ENCODE peak calls at places on chromosomes 13 and 19, in nine cellular contexts. X is WTC11, F is A549, O is H1, U is K562, M is SK-N-SH, K is NB4, I is HCT116, W is GM12878. R is an unnamed sample.

GRCh38 chr13:26024558-26024957 is 27.3 kb downstream of the SHISA2 start:
- DNase-seq in X (no peak), I (no peak), K (no peak), U (no peak), O (peak), M (no peak), W (no peak), F (no peak), R (peak)

GRCh38 chr19:4976412-4977298 is 7.7 kb downstream of the KDM4B start:
- DNase-seq in W (no peak), F (peak), K (peak), I (no peak), X (peak), M (peak), U (peak), O (peak), R (peak)

GRCh38 chr19:40443930-40444180 is 280 bp downstream of the SERTAD3 start:
- DNase-seq in X (no peak), I (no peak), U (no peak), M (no peak), F (peak), W (no peak), O (no peak), K (no peak), R (no peak)

GRCh38 chr19:43872547-43873336 is 45.6 kb downstream of the ZNF283 start:
- DNase-seq in I (peak), W (no peak), K (no peak), F (no peak), O (no peak), U (no peak), X (no peak), M (no peak), R (peak)

GRCh38 chr19:57813919-57814504 is 701 bp downstream of the ZNF552 start:
- DNase-seq in U (peak), O (no peak), M (no peak), K (peak), I (no peak), W (no peak), F (no peak), X (no peak), R (no peak)

GRCh38 chr19:9673912-9674668 is 810 bp downstream of the ZNF562 start:
- DNase-seq in W (peak), X (no peak), I (peak), M (no peak), U (peak), K (no peak), O (no peak), F (no peak), R (peak)

GRCh38 chr13:51292000-51292550 is 47.4 kb upstream of the SERPINE3 start:
- DNase-seq in O (no peak), M (no peak), K (no peak), I (no peak), X (no peak), W (no peak), F (no peak), U (no peak), R (no peak)

GRCh38 chr19:4052993-4053422 is 13.7 kb downstream of the ZBTB7A start:
- DNase-seq in I (no peak), K (no peak), X (no peak), O (no peak), W (no peak), U (no peak), M (no peak), F (no peak), R (no peak)

GRCh38 chr19:14528419-14529253 is 758 bp upstream of the TECR start:
- DNase-seq in W (no peak), F (no peak), K (no peak), O (no peak), I (no peak), U (no peak), M (no peak), X (no peak), R (no peak)

GRCh38 chr13:50693755-50694154 is 149.7 kb downstream of the DLEU7 start:
- DNase-seq in U (no peak), K (no peak), F (no peak), W (no peak), O (no peak), X (peak), I (no peak), M (no peak), R (no peak)

GRCh38 chr13:77239312-77239711 is 87.6 kb downstream of the MYCBP2 start:
- DNase-seq in X (no peak), O (no peak), K (no peak), I (no peak), W (no peak), F (no peak), U (no peak), M (no peak), R (peak)

GRCh38 chr13:69820180-69820579 is 287.4 kb upstream of the ATXN8OS start:
- DNase-seq in O (no peak), W (no peak), U (no peak), I (no peak), K (no peak), M (peak), F (no peak), X (no peak), R (no peak)

GRCh38 chr19:46469541-46470185 is 1.7 kb downstream of the PNMA8A start:
- DNase-seq in F (no peak), X (no peak), K (no peak), U (no peak), I (no peak), W (no peak), O (no peak), M (no peak), R (no peak)

GRCh38 chr13:48491423-48492122 is 41.3 kb downstream of the RCBTB2 start:
- DNase-seq in O (no peak), X (no peak), W (no peak), M (no peak), F (no peak), I (no peak), K (no peak), U (no peak), R (no peak)

GRCh38 chr19:51375504-51376221 is 3.2 kb upstream of the NKG7 start:
- DNase-seq in F (no peak), O (no peak), I (no peak), W (peak), M (no peak), U (no peak), X (no peak), K (peak), R (no peak)

GRCh38 chr19:1758959-1759903 is 5.9 kb downstream of the ONECUT3 start:
- DNase-seq in U (no peak), K (no peak), X (no peak), F (no peak), I (no peak), W (no peak), O (peak), M (no peak), R (no peak)

GRCh38 chr19:31235806-31236205 is 113.4 kb downstream of the TSHZ3 start:
- DNase-seq in I (no peak), W (no peak), U (no peak), M (no peak), K (no peak), O (no peak), X (no peak), F (no peak), R (no peak)

GRCh38 chr13:62920181-62920580 is 1504.5 kb upstream of the PCDH20 start:
- DNase-seq in O (no peak), U (no peak), K (no peak), W (no peak), I (no peak), M (no peak), X (no peak), F (no peak), R (no peak)

GRCh38 chr19:31335716-31336115 is 13.5 kb downstream of the TSHZ3 start:
- DNase-seq in X (no peak), W (no peak), M (no peak), K (no peak), F (no peak), O (no peak), U (no peak), I (no peak), R (no peak)

GRCh38 chr13:44013666-44014291 is 134.1 kb downstream of the LACC1 start:
- DNase-seq in U (no peak), M (no peak), X (no peak), K (no peak), I (no peak), W (no peak), O (no peak), F (no peak), R (peak)

GRCh38 chr19:42596391-42597071 is 1.8 kb upstream of the CEACAM8 start:
- DNase-seq in X (peak), K (peak), I (no peak), W (no peak), M (peak), U (peak), F (peak), O (peak), R (peak)

GRCh38 chr19:28635962-28636629 is 576.9 kb downstream of the UQCRFS1 start:
- DNase-seq in K (no peak), O (no peak), M (no peak), F (no peak), W (no peak), U (no peak), X (no peak), I (no peak), R (no peak)

GRCh38 chr19:1811942-1812425 is at the start of gene ATP8B3:
- DNase-seq in F (peak), K (no peak), X (no peak), O (peak), W (no peak), U (no peak), M (peak), I (no peak), R (no peak)

GRCh38 chr19:7706662-7707454 is 4.9 kb upstream of the FCER2 start:
- DNase-seq in F (no peak), X (no peak), O (no peak), I (no peak), W (no peak), M (no peak), K (no peak), U (no peak), R (no peak)

GRCh38 chr19:5150902-5151741 is 182.2 kb downstream of the KDM4B start:
- DNase-seq in F (no peak), I (no peak), X (no peak), W (no peak), U (no peak), K (no peak), M (peak), O (peak), R (no peak)

GRCh38 chr19:49362048-49362925 is at the start of gene TEAD2:
- DNase-seq in I (no peak), X (peak), F (peak), M (peak), W (no peak), O (peak), U (peak), K (no peak), R (peak)

GRCh38 chr19:4713384-4713951 is 10.2 kb downstream of the DPP9 start:
- DNase-seq in W (no peak), X (no peak), M (peak), O (no peak), I (peak), K (no peak), U (no peak), F (peak), R (peak)

GRCh38 chr13:47794963-47795362 is 206.1 kb downstream of the SUCLA2 start:
- DNase-seq in F (peak), O (no peak), M (peak), W (no peak), U (peak), X (no peak), I (peak), K (peak), R (no peak)

GRCh38 chr19:30357580-30357954 is 14.6 kb upstream of the ZNF536 start:
- DNase-seq in I (no peak), U (no peak), K (no peak), W (no peak), F (no peak), X (no peak), O (no peak), M (no peak), R (no peak)

GRCh38 chr19:34327851-34328250 is 37.1 kb upstream of the GPI start:
- DNase-seq in I (no peak), M (no peak), X (no peak), W (no peak), F (no peak), K (no peak), O (no peak), U (peak), R (peak)

GRCh38 chr13:27160657-27161174 is 10.9 kb downstream of the USP12 start:
- DNase-seq in K (no peak), O (no peak), F (no peak), W (no peak), M (no peak), U (no peak), I (no peak), X (no peak), R (no peak)

GRCh38 chr13:106373989-106374572 is 161.4 kb downstream of the EFNB2 start:
- DNase-seq in F (no peak), K (peak), W (peak), O (no peak), I (no peak), U (no peak), M (no peak), X (no peak), R (peak)

GRCh38 chr13:44726214-44726613 is 150.1 kb upstream of the TSC22D1 start:
- DNase-seq in W (no peak), O (no peak), X (no peak), M (no peak), I (no peak), U (no peak), K (peak), F (no peak), R (no peak)

GRCh38 chr13:85806553-85807175 is 7.4 kb upstream of the SLITRK6 start:
- DNase-seq in F (no peak), M (peak), U (peak), K (peak), O (no peak), W (no peak), X (no peak), I (peak), R (peak)

GRCh38 chr13:47628666-47629065 is 372.4 kb downstream of the SUCLA2 start:
- DNase-seq in M (no peak), U (no peak), O (no peak), F (no peak), W (no peak), K (no peak), X (no peak), I (no peak), R (no peak)

GRCh38 chr13:101751488-101751887 is 299.0 kb downstream of the ITGBL1 start:
- DNase-seq in O (no peak), M (peak), U (no peak), K (peak), X (no peak), F (no peak), I (no peak), W (no peak), R (peak)
- TF ChIP-seq MAX in O (no peak), M (no peak), U (no peak), K (no peak), X (no peak), F (no peak), I (no peak), W (no peak), R (no peak)

GRCh38 chr13:113613789-113614379 is 29.3 kb downstream of the TFDP1 start:
- DNase-seq in W (no peak), F (no peak), I (no peak), M (no peak), K (no peak), O (no peak), X (no peak), U (no peak), R (no peak)

GRCh38 chr13:113618455-113618854 is 33.9 kb downstream of the TFDP1 start:
- DNase-seq in I (no peak), X (no peak), M (no peak), K (no peak), O (no peak), W (no peak), F (no peak), U (no peak), R (no peak)

GRCh38 chr13:113616991-113617749 is 32.6 kb downstream of the TFDP1 start:
- DNase-seq in U (no peak), W (no peak), I (no peak), O (no peak), M (no peak), K (peak), F (no peak), X (peak), R (no peak)

GRCh38 chr13:113620036-113620435 is 35.5 kb downstream of the TFDP1 start:
- DNase-seq in U (no peak), O (no peak), W (no peak), M (peak), K (no peak), F (no peak), I (no peak), X (no peak), R (no peak)

DNA sequence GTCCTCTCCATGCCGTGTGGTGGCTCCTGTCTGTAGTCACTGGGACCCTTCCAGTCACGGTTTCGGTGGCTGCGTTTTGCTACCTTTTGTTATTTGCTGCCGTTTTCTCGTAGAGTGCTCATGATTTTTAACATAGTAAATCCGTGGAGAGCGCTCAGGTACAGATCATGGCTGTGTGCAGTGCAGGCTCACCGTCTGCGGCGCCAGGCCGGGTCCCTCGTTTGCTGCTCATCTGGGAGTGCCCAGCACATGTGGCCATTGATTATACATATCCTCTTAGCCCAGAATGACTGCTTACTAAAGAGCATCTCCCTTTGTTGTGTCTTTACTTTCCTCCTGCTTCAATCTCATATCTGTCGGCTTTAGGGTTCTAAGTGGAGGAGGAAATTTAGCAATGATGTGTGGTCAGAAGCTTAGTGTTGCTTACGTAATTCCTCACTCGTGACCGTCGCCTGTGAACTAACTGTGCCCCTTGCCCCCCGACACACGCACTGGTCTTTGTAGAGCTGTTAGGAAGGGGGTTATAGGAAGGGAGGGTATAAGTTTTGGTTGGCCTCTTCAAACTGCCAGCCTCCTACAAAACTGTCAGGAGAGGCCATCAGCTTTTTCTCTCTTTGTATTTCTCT is 31.8 kb downstream of the TFDP1 start:
- DNase-seq in W (no peak), K (peak), I (no peak), M (no peak), O (no peak), F (no peak), X (no peak), U (no peak), R (no peak)
- TF ChIP-seq MAX in W (no peak), K (peak), I (no peak), M (no peak), O (no peak), F (no peak), X (no peak), U (no peak), R (no peak)

GRCh38 chr19:17075860-17076538 is 422 bp downstream of the MYO9B start:
- DNase-seq in K (peak), U (peak), O (peak), M (no peak), X (no peak), F (peak), I (no peak), W (no peak), R (peak)
- TF ChIP-seq MAX in K (peak), U (no peak), O (no peak), M (no peak), X (no peak), F (peak), I (no peak), W (no peak), R (no peak)

GRCh38 chr13:98098511-98098910 is 44.4 kb upstream of the FARP1 start:
- DNase-seq in O (no peak), X (no peak), M (no peak), K (no peak), W (no peak), F (no peak), U (no peak), I (no peak), R (no peak)
- TF ChIP-seq MAX in O (no peak), X (no peak), M (no peak), K (no peak), W (no peak), F (no peak), U (no peak), I (no peak), R (no peak)

GRCh38 chr13:91196958-91197357 is 150.5 kb upstream of the MIR17HG start:
- DNase-seq in W (no peak), I (no peak), F (no peak), M (no peak), K (no peak), O (no peak), X (no peak), U (no peak), R (no peak)

GRCh38 chr13:91195789-91196188 is 151.7 kb upstream of the MIR17HG start:
- DNase-seq in K (no peak), O (no peak), X (no peak), I (no peak), F (no peak), W (no peak), M (no peak), U (no peak), R (no peak)

GRCh38 chr13:91199866-91200265 is 147.6 kb upstream of the MIR17HG start:
- DNase-seq in X (no peak), M (no peak), W (no peak), O (no peak), F (no peak), K (no peak), U (no peak), I (no peak), R (no peak)

GRCh38 chr13:91203430-91203829 is 144.1 kb upstream of the MIR17HG start:
- DNase-seq in O (no peak), W (no peak), K (no peak), F (no peak), M (no peak), I (no peak), X (no peak), U (no peak), R (no peak)

DNA sequence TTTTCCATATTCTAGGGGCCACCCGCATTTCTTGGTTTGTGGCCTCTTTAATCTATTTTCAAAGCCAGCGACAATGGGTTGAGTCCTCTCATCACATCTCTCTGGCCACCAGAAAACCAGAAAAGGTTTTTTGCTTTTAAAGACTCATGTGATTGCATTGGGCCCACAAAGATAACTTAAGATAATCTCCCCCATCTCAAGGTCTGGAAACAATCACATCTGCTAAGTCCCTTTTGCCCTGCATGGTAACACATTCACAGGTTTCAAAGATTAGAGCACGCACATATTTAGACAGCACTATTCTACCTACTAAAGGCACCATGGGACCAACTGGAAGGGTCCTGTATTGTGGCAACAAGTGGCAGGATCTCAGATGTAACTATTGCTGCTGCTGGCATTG is 147.0 kb upstream of the MIR17HG start:
- DNase-seq in U (no peak), K (no peak), I (no peak), X (no peak), W (no peak), M (no peak), O (no peak), F (no peak), R (no peak)
- TF ChIP-seq MAX in U (no peak), K (no peak), I (no peak), X (no peak), W (no peak), M (no peak), O (no peak), F (no peak), R (no peak)

DNA sequence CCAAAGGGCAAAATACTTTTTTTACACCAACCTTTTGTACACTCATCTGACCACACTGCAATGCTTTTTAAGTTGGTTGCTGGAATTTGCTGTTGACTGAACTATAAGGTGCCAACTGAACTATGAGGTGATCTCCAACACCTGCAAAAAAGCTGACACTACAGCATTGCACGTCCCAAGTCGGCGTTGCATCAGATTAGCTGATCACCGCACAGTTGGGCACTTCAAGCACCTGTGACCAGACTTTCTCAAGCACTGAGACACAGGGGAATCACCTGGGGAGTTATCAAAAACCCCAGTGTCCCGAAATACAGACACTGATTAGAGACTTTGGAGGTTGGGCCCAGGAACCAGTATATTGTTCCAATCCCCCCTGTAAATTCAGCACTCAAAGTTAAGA is 1.1 kb downstream of the NLRP11 start:
- DNase-seq in O (no peak), I (peak), U (no peak), K (no peak), W (no peak), M (no peak), F (no peak), X (no peak), R (no peak)
- TF ChIP-seq MAX in O (no peak), I (no peak), U (no peak), K (no peak), W (no peak), M (no peak), F (no peak), X (no peak), R (no peak)